ENCODE peak calls at places on chromosome 21, in five cellular contexts. C, B, E, H and U are unnamed samples.

GRCh38 chr21:44730951-44731579 is 19.7 kb upstream of the TSPEAR start:
- DNase-seq in C (no peak), H (no peak), E (no peak), B (no peak), U (no peak)

GRCh38 chr21:43190544-43191340 is 21.9 kb downstream of the CRYAA start:
- DNase-seq in B (no peak), E (no peak), C (no peak), H (no peak), U (no peak)

GRCh38 chr21:43726686-43727570 is 8.0 kb downstream of the PDXK start:
- DNase-seq in B (no peak), E (no peak), C (no peak), H (peak; percentile 76), U (no peak)

GRCh38 chr21:45852886-45853400 is 128.6 kb upstream of the COL6A1 start:
- DNase-seq in C (no peak), E (no peak), B (peak; percentile 17), H (no peak), U (no peak)

GRCh38 chr21:26513212-26513611 is 59.9 kb downstream of the CYYR1 start:
- DNase-seq in C (no peak), H (no peak), B (no peak), E (no peak), U (no peak)

GRCh38 chr21:17463441-17463840 is 49.4 kb upstream of the CXADR start:
- DNase-seq in B (no peak), E (peak; percentile 22), H (no peak), C (peak; percentile 69), U (peak; percentile 8)

GRCh38 chr21:34509151-34509550 is 2.9 kb downstream of the KCNE1 start:
- DNase-seq in E (no peak), H (no peak), C (no peak), B (no peak), U (no peak)

GRCh38 chr21:28568692-28569091 is 424.0 kb downstream of the LTN1 start:
- DNase-seq in E (no peak), H (no peak), B (no peak), C (no peak), U (no peak)

GRCh38 chr21:34967509-34968289 is 81.4 kb downstream of the RUNX1 start:
- DNase-seq in E (no peak), B (no peak), C (peak; percentile 26), H (no peak), U (peak; percentile 17)

GRCh38 chr21:15687208-15687607 is 42.6 kb upstream of the USP25 start:
- DNase-seq in C (no peak), H (no peak), E (no peak), B (no peak), U (no peak)

GRCh38 chr21:45403133-45403824 is 1.7 kb upstream of the COL18A1 start:
- DNase-seq in B (no peak), H (no peak), E (no peak), C (no peak), U (no peak)

GRCh38 chr21:33884361-33885157 is 31.0 kb downstream of the ATP5PO start:
- DNase-seq in C (no peak), H (no peak), B (no peak), E (no peak), U (no peak)

GRCh38 chr21:42781150-42781980 is 98.0 kb downstream of the WDR4 start:
- DNase-seq in B (peak; percentile 60), H (no peak), C (peak; percentile 70), E (no peak), U (peak; percentile 81)

GRCh38 chr21:45381865-45382697 is 22.9 kb upstream of the COL18A1 start:
- DNase-seq in C (no peak), H (no peak), E (no peak), B (no peak), U (no peak)

GRCh38 chr21:36125513-36126121 is 9.3 kb upstream of the CBR3 start:
- DNase-seq in H (no peak), B (peak; percentile 72), C (peak; percentile 73), E (no peak), U (peak; percentile 76)

GRCh38 chr21:32645261-32646182 is 33.3 kb upstream of the CFAP298 start:
- DNase-seq in B (no peak), H (no peak), E (no peak), C (peak; percentile 13), U (peak; percentile 52)

GRCh38 chr21:45019076-45019886 is 55.1 kb upstream of the ADARB1 start:
- DNase-seq in H (no peak), E (no peak), B (peak; percentile 29), C (no peak), U (peak; percentile 66)